ENCODE peak calls at places on chromosomes 13 and 19, in ten cellular contexts. N is smooth muscle cell of the brain vasculature; F is CD4-positive, alpha-beta T cell; P is stimulated activated CD8-positive, alpha-beta memory T cell treated with anti-CD3 and anti-CD28 coated beads, Interleukin-4, amount 100 ng/mL, for 1 hour; W is LHCN-M2; O is testis; K is stimulated activated CD4-positive, alpha-beta T cell treated with anti-CD3 and anti-CD28 coated beads, Interleukin-2, amount 100 ng/mL, for 24 hours; M is left ventricle myocardium superior; Y is nucleus accumbens; G is Ammon's horn. S is an unnamed sample.

GRCh38 chr13:97127842-97128241 is 94.3 kb upstream of the MBNL2 start:
- DNase-seq in G (no peak), K (no peak), O (no peak), Y (no peak), W (no peak), N (no peak), F (no peak), M (no peak), P (no peak), S (no peak)

GRCh38 chr19:29550896-29551295 is 25.1 kb downstream of the VSTM2B start:
- DNase-seq in N (no peak), O (no peak), M (no peak), G (no peak), Y (no peak), K (no peak), W (no peak), F (no peak), P (no peak), S (no peak)

GRCh38 chr19:16203256-16204004 is 5.7 kb downstream of the AP1M1 start:
- DNase-seq in W (no peak), Y (no peak), O (no peak), P (no peak), G (no peak), F (peak; percentile 20), N (no peak), K (no peak), M (no peak), S (peak; percentile 24)

GRCh38 chr13:99614465-99614885 is 113.2 kb downstream of the TM9SF2 start:
- DNase-seq in P (no peak), N (no peak), O (peak; percentile 53), K (no peak), F (peak; percentile 39), Y (no peak), W (peak; percentile 36), G (peak; percentile 20), M (no peak), S (no peak)

GRCh38 chr13:75469087-75469486 is 12.9 kb downstream of the TBC1D4 start:
- DNase-seq in P (no peak), W (no peak), K (no peak), F (no peak), O (no peak), N (no peak), M (no peak), Y (no peak), G (no peak), S (no peak)

GRCh38 chr13:73162912-73163911 is 104.4 kb downstream of the KLF5 start:
- DNase-seq in W (peak; percentile 18), F (no peak), P (no peak), O (no peak), K (no peak), Y (no peak), M (no peak), G (no peak), N (no peak), S (no peak)

GRCh38 chr19:43784981-43785808 is 4.4 kb upstream of the KCNN4 start:
- DNase-seq in O (peak; percentile 42), Y (no peak), F (peak; percentile 48), N (peak; percentile 31), G (peak; percentile 77), P (no peak), K (peak; percentile 55), M (peak; percentile 53), W (peak; percentile 66), S (peak; percentile 60)

GRCh38 chr19:658916-659839 is 3.8 kb downstream of the RNF126 start:
- DNase-seq in M (peak; percentile 79), P (no peak), K (peak; percentile 38), G (no peak), N (no peak), F (no peak), W (peak; percentile 86), Y (no peak), O (peak; percentile 58), S (peak; percentile 79)

GRCh38 chr19:7377196-7377595 is 28.5 kb downstream of the ARHGEF18 start:
- DNase-seq in G (no peak), P (no peak), Y (no peak), O (no peak), K (no peak), M (no peak), W (no peak), N (no peak), F (no peak), S (no peak)

GRCh38 chr19:1622007-1622406 is 16.7 kb upstream of the UQCR11 start:
- DNase-seq in P (no peak), N (no peak), O (no peak), W (no peak), Y (no peak), K (no peak), G (no peak), F (no peak), M (peak; percentile 19), S (no peak)

GRCh38 chr13:77853701-77854100 is 64.9 kb downstream of the EDNRB start:
- DNase-seq in G (peak; percentile 63), Y (no peak), N (no peak), W (no peak), F (no peak), K (no peak), M (no peak), O (no peak), P (no peak), S (no peak)

GRCh38 chr19:6730153-6730804 is 7.1 kb downstream of the GPR108 start:
- DNase-seq in F (no peak), M (no peak), N (no peak), G (peak; percentile 74), K (peak; percentile 57), P (no peak), W (no peak), O (peak; percentile 91), Y (no peak), S (peak; percentile 58)

GRCh38 chr19:16801599-16801998 is 27.6 kb upstream of the SIN3B start:
- DNase-seq in G (no peak), M (no peak), F (no peak), Y (no peak), W (peak; percentile 74), N (peak; percentile 23), K (no peak), O (no peak), P (no peak), S (no peak)

GRCh38 chr13:46831588-46832194 is 34.7 kb upstream of the ESD start:
- DNase-seq in N (peak; percentile 24), W (peak; percentile 55), P (no peak), F (no peak), Y (no peak), K (peak; percentile 40), O (peak; percentile 65), M (no peak), G (peak; percentile 75), S (no peak)

GRCh38 chr13:91988331-91988730 is 589.9 kb downstream of the GPC5 start:
- DNase-seq in K (no peak), W (no peak), P (no peak), Y (no peak), F (no peak), O (no peak), N (no peak), G (no peak), M (no peak), S (no peak)

GRCh38 chr13:38141792-38142191 is 207.9 kb upstream of the UFM1 start:
- DNase-seq in F (no peak), M (no peak), K (no peak), P (no peak), W (peak; percentile 76), O (no peak), N (no peak), G (no peak), Y (no peak), S (no peak)

GRCh38 chr19:54851353-54851752 is 1.1 kb downstream of the KIR3DL2 start:
- DNase-seq in P (no peak), N (no peak), G (no peak), Y (no peak), W (no peak), O (no peak), M (no peak), F (no peak), K (no peak), S (no peak)

GRCh38 chr19:14497347-14497921 is 1.5 kb upstream of the GIPC1 start:
- DNase-seq in F (no peak), W (no peak), K (no peak), M (no peak), Y (peak; percentile 42), N (no peak), P (no peak), G (peak; percentile 84), O (no peak), S (no peak)

GRCh38 chr13:53783466-53783865 is 754.9 kb downstream of the OLFM4 start:
- DNase-seq in M (no peak), P (no peak), G (peak; percentile 48), N (no peak), Y (no peak), F (no peak), O (no peak), K (no peak), W (no peak), S (no peak)

GRCh38 chr19:49570138-49570856 is 10.1 kb downstream of the NOSIP start:
- DNase-seq in W (peak; percentile 79), Y (no peak), N (no peak), F (peak; percentile 54), G (peak; percentile 81), K (peak; percentile 67), P (no peak), M (peak; percentile 44), O (peak; percentile 82), S (peak; percentile 40)

GRCh38 chr13:66780814-66781213 is 449.3 kb downstream of the PCDH9 start:
- DNase-seq in G (no peak), M (no peak), N (no peak), Y (no peak), P (no peak), F (no peak), O (no peak), K (no peak), W (peak; percentile 71), S (no peak)

GRCh38 chr19:55216461-55217198 is 7.3 kb upstream of the PTPRH start:
- DNase-seq in K (peak; percentile 59), W (peak; percentile 99), N (peak; percentile 96), O (peak; percentile 83), M (peak; percentile 88), F (peak; percentile 53), Y (peak; percentile 51), G (peak; percentile 90), P (peak; percentile 12), S (peak; percentile 89)

GRCh38 chr19:45613926-45614725 is 12.1 kb upstream of the GPR4 start:
- DNase-seq in N (peak; percentile 57), G (no peak), M (no peak), Y (no peak), F (no peak), P (no peak), W (peak; percentile 87), K (peak; percentile 52), O (no peak), S (no peak)

GRCh38 chr13:42807236-42807635 is 25.9 kb downstream of the FAM216B start:
- DNase-seq in F (no peak), Y (no peak), M (no peak), W (no peak), O (no peak), G (no peak), K (no peak), N (no peak), P (no peak), S (no peak)

GRCh38 chr13:99009987-99010551 is 32.2 kb upstream of the DOCK9 start:
- DNase-seq in M (no peak), Y (no peak), F (no peak), P (no peak), W (no peak), N (no peak), K (no peak), O (no peak), G (no peak), S (no peak)

GRCh38 chr19:18438331-18439024 is 545 bp upstream of the ISYNA1 start:
- DNase-seq in Y (no peak), G (no peak), P (no peak), F (no peak), M (peak; percentile 74), K (peak; percentile 20), O (peak; percentile 88), W (no peak), N (no peak), S (peak; percentile 63)

GRCh38 chr13:30870049-30870884 is 35.8 kb upstream of the MEDAG start:
- DNase-seq in Y (no peak), O (peak; percentile 65), M (peak; percentile 63), W (peak; percentile 99), P (no peak), K (no peak), N (peak; percentile 96), G (no peak), F (no peak), S (peak; percentile 83)

GRCh38 chr13:27012482-27013197 is 159.0 kb downstream of the USP12 start:
- DNase-seq in G (peak; percentile 47), Y (no peak), F (no peak), K (no peak), M (no peak), W (peak; percentile 86), N (no peak), P (no peak), O (no peak), S (no peak)

S was measured in Right ventricle myocardium superior.